ENCODE peak calls at places on chromosomes 1 and 21, in nine cellular contexts. Z, T, M, R, E, G, P, Y and C are unnamed samples.

GRCh38 chr1:173506437-173506836 is 29.3 kb downstream of the PRDX6 start:
- DNase-seq in Z (no peak), T (no peak), M (no peak), R (no peak), E (no peak), G (peak), P (no peak), Y (no peak), C (no peak)

GRCh38 chr1:168441745-168442144 is 102.1 kb downstream of the XCL2 start:
- DNase-seq in Z (no peak), T (no peak), M (no peak), R (no peak), E (no peak), G (no peak), P (no peak), Y (no peak), C (no peak)

GRCh38 chr1:26530898-26531598 is 1.5 kb downstream of the RPS6KA1 start:
- DNase-seq in Z (no peak), T (peak), M (no peak), R (peak), E (no peak), G (no peak), P (no peak), Y (no peak), C (peak)

GRCh38 chr1:32741417-32742131 is 39.0 kb upstream of the SYNC start:
- DNase-seq in Z (no peak), T (no peak), M (no peak), R (no peak), E (no peak), G (no peak), P (no peak), Y (no peak), C (no peak)

GRCh38 chr21:46458315-46459023 is at the start of gene DIP2A:
- DNase-seq in Z (peak), T (peak), M (peak), R (peak), E (peak), G (peak), P (peak), Y (peak), C (peak)

GRCh38 chr21:44736291-44737004 is 25.1 kb upstream of the TSPEAR start:
- DNase-seq in Z (no peak), T (no peak), M (no peak), R (no peak), E (no peak), G (no peak), P (no peak), Y (no peak), C (no peak)

GRCh38 chr1:61253059-61253735 is 170.8 kb downstream of the NFIA start:
- DNase-seq in Z (no peak), T (no peak), M (no peak), R (no peak), E (no peak), G (peak), P (no peak), Y (no peak), C (peak)

GRCh38 chr21:37564924-37565529 is 198.5 kb downstream of the DYRK1A start:
- DNase-seq in Z (no peak), T (no peak), M (no peak), R (no peak), E (no peak), G (no peak), P (no peak), Y (no peak), C (peak)

GRCh38 chr1:66248746-66249145 is 285.2 kb upstream of the SGIP1 start:
- DNase-seq in Z (no peak), T (no peak), M (no peak), R (no peak), E (no peak), G (peak), P (no peak), Y (no peak), C (no peak)

GRCh38 chr1:59061876-59062275 is 235.0 kb upstream of the FGGY start:
- DNase-seq in Z (no peak), T (no peak), M (peak), R (no peak), E (no peak), G (peak), P (peak), Y (no peak), C (peak)

GRCh38 chr1:19694298-19694697 is 29.6 kb downstream of the HTR6 start:
- DNase-seq in Z (no peak), T (no peak), M (no peak), R (no peak), E (no peak), G (no peak), P (no peak), Y (no peak), C (no peak)

GRCh38 chr1:198679535-198680173 is 40.8 kb downstream of the PTPRC start:
- DNase-seq in Z (no peak), T (peak), M (no peak), R (no peak), E (no peak), G (no peak), P (no peak), Y (no peak), C (no peak)

GRCh38 chr1:77688939-77689338 is 6.5 kb upstream of the ZZZ3 start:
- DNase-seq in Z (no peak), T (no peak), M (no peak), R (no peak), E (no peak), G (no peak), P (no peak), Y (no peak), C (no peak)

GRCh38 chr1:218991089-218991488 is 182.6 kb upstream of the LYPLAL1 start:
- DNase-seq in Z (no peak), T (no peak), M (no peak), R (no peak), E (no peak), G (no peak), P (no peak), Y (no peak), C (no peak)

GRCh38 chr21:32382108-32382601 is 10.7 kb downstream of the URB1 start:
- DNase-seq in Z (no peak), T (no peak), M (no peak), R (no peak), E (no peak), G (no peak), P (no peak), Y (no peak), C (no peak)

GRCh38 chr1:46671554-46671953 is at the start of gene TEX38:
- DNase-seq in Z (no peak), T (no peak), M (no peak), R (no peak), E (no peak), G (no peak), P (no peak), Y (no peak), C (no peak)

GRCh38 chr1:58331156-58331555 is 215.4 kb downstream of the OMA1 start:
- DNase-seq in Z (no peak), T (no peak), M (no peak), R (no peak), E (no peak), G (no peak), P (no peak), Y (no peak), C (no peak)

GRCh38 chr1:228647523-228648444 is 87.5 kb upstream of the RHOU start:
- DNase-seq in Z (peak), T (peak), M (no peak), R (no peak), E (no peak), G (peak), P (no peak), Y (no peak), C (peak)

GRCh38 chr1:212915245-212916091 is 34.9 kb upstream of the VASH2 start:
- DNase-seq in Z (no peak), T (no peak), M (no peak), R (peak), E (no peak), G (peak), P (no peak), Y (no peak), C (no peak)

GRCh38 chr1:90537606-90538362 is 179.3 kb downstream of the BARHL2 start:
- DNase-seq in Z (no peak), T (no peak), M (no peak), R (no peak), E (no peak), G (no peak), P (no peak), Y (no peak), C (no peak)

GRCh38 chr1:30714536-30715090 is 8.8 kb downstream of the MATN1 start:
- DNase-seq in Z (no peak), T (no peak), M (no peak), R (no peak), E (no peak), G (no peak), P (no peak), Y (no peak), C (no peak)

GRCh38 chr1:232340448-232340847 is 289.5 kb downstream of the SIPA1L2 start:
- DNase-seq in Z (no peak), T (no peak), M (no peak), R (peak), E (no peak), G (no peak), P (no peak), Y (no peak), C (no peak)

GRCh38 chr1:15851251-15852035 is 3.9 kb downstream of the SPEN start:
- DNase-seq in Z (no peak), T (no peak), M (no peak), R (no peak), E (no peak), G (peak), P (no peak), Y (no peak), C (no peak)

GRCh38 chr1:11873954-11874562 is 15.3 kb upstream of the NPPB start:
- DNase-seq in Z (no peak), T (peak), M (no peak), R (no peak), E (no peak), G (no peak), P (no peak), Y (no peak), C (no peak)

GRCh38 chr21:45299864-45300785 is 12.4 kb upstream of the POFUT2 start:
- DNase-seq in Z (no peak), T (peak), M (no peak), R (no peak), E (no peak), G (no peak), P (no peak), Y (no peak), C (no peak)

GRCh38 chr1:114178940-114179339 is 25.3 kb upstream of the SYT6 start:
- DNase-seq in Z (no peak), T (no peak), M (no peak), R (no peak), E (no peak), G (no peak), P (no peak), Y (no peak), C (no peak)

GRCh38 chr1:64754166-64754565 is 9.3 kb downstream of the RAVER2 start:
- DNase-seq in Z (no peak), T (no peak), M (no peak), R (no peak), E (no peak), G (no peak), P (no peak), Y (no peak), C (no peak)

GRCh38 chr1:247914941-247915662 is 5.0 kb upstream of the OR2T8 start:
- DNase-seq in Z (no peak), T (no peak), M (no peak), R (no peak), E (no peak), G (no peak), P (no peak), Y (no peak), C (no peak)

GRCh38 chr1:85244271-85245053 is 15.0 kb downstream of the C1orf52 start:
- DNase-seq in Z (no peak), T (no peak), M (no peak), R (no peak), E (no peak), G (no peak), P (no peak), Y (no peak), C (peak)

GRCh38 chr1:50348449-50349241 is 74.6 kb downstream of the DMRTA2 start:
- DNase-seq in Z (peak), T (no peak), M (peak), R (peak), E (no peak), G (peak), P (peak), Y (no peak), C (peak)

GRCh38 chr1:24898909-24899439 is 31.1 kb downstream of the RUNX3 start:
- DNase-seq in Z (no peak), T (peak), M (no peak), R (no peak), E (no peak), G (no peak), P (no peak), Y (no peak), C (no peak)

GRCh38 chr1:22317231-22317919 is 134.3 kb upstream of the ZBTB40 start:
- DNase-seq in Z (peak), T (peak), M (no peak), R (no peak), E (no peak), G (peak), P (no peak), Y (no peak), C (no peak)

GRCh38 chr1:118304722-118305344 is 119.8 kb upstream of the SPAG17 start:
- DNase-seq in Z (no peak), T (no peak), M (no peak), R (no peak), E (no peak), G (peak), P (no peak), Y (no peak), C (no peak)

GRCh38 chr1:206700445-206701036 is 15.8 kb downstream of the MAPKAPK2 start:
- DNase-seq in Z (no peak), T (no peak), M (no peak), R (no peak), E (no peak), G (no peak), P (no peak), Y (no peak), C (no peak)

GRCh38 chr1:55049914-55050278 is 10.5 kb downstream of the PCSK9 start:
- DNase-seq in Z (no peak), T (no peak), M (no peak), R (no peak), E (no peak), G (no peak), P (peak), Y (no peak), C (no peak)

GRCh38 chr1:28157901-28158300 is 18.6 kb downstream of the PTAFR start:
- DNase-seq in Z (no peak), T (no peak), M (no peak), R (no peak), E (no peak), G (no peak), P (no peak), Y (no peak), C (no peak)

GRCh38 chr1:246142320-246142893 is 364.7 kb downstream of the SMYD3 start:
- DNase-seq in Z (no peak), T (no peak), M (peak), R (peak), E (no peak), G (no peak), P (peak), Y (no peak), C (peak)